ENCODE peak calls at places on chromosomes 4 and X, in nine cellular contexts. One of them, this sample, is unnamed.

GRCh38 chrX:15686818-15687685 is 22.4 kb upstream of the CLTRN start:
- DNase-seq in fibroblast of lung: peak; percentile 57
- DNase-seq in transverse colon: peak; percentile 60
- DNase-seq in progenitor cell of endocrine pancreas: peak; percentile 26
- DNase-seq in cardiac muscle cell: peak; percentile 60
- DNase-seq in AG09309: peak; percentile 14
- DNase-seq in neural crest cell: peak; percentile 55
- DNase-seq in lower leg skin: peak; percentile 37
- DNase-seq in brain microvascular endothelial cell: peak; percentile 71
- DNase-seq in this sample: peak; percentile 32

GRCh38 chr4:124152130-124152529 is 560.4 kb downstream of the ANKRD50 start:
- DNase-seq in fibroblast of lung: no peak
- DNase-seq in transverse colon: no peak
- DNase-seq in progenitor cell of endocrine pancreas: no peak
- DNase-seq in cardiac muscle cell: no peak
- DNase-seq in AG09309: no peak
- DNase-seq in neural crest cell: no peak
- DNase-seq in lower leg skin: no peak
- DNase-seq in brain microvascular endothelial cell: no peak
- DNase-seq in this sample: no peak

GRCh38 chr4:185534850-185535761 is at the start of gene PDLIM3:
- DNase-seq in fibroblast of lung: no peak
- DNase-seq in transverse colon: peak; percentile 58
- DNase-seq in progenitor cell of endocrine pancreas: peak; percentile 55
- DNase-seq in cardiac muscle cell: peak; percentile 80
- DNase-seq in AG09309: no peak
- DNase-seq in neural crest cell: peak; percentile 38
- DNase-seq in lower leg skin: no peak
- DNase-seq in brain microvascular endothelial cell: peak; percentile 19
- DNase-seq in this sample: peak; percentile 63

GRCh38 chr4:137226900-137227299 is 305.4 kb downstream of the PCDH18 start:
- DNase-seq in fibroblast of lung: peak; percentile 22
- DNase-seq in transverse colon: no peak
- DNase-seq in progenitor cell of endocrine pancreas: no peak
- DNase-seq in cardiac muscle cell: peak; percentile 19
- DNase-seq in AG09309: no peak
- DNase-seq in neural crest cell: no peak
- DNase-seq in lower leg skin: no peak
- DNase-seq in brain microvascular endothelial cell: no peak
- DNase-seq in this sample: no peak

GRCh38 chrX:1754077-1754476 is 139.2 kb downstream of the ASMT start:
- DNase-seq in fibroblast of lung: no peak
- DNase-seq in transverse colon: no peak
- DNase-seq in progenitor cell of endocrine pancreas: no peak
- DNase-seq in cardiac muscle cell: no peak
- DNase-seq in AG09309: peak; percentile 43
- DNase-seq in neural crest cell: no peak
- DNase-seq in lower leg skin: no peak
- DNase-seq in brain microvascular endothelial cell: peak; percentile 77
- DNase-seq in this sample: no peak

GRCh38 chr4:6619116-6619465 is 21.4 kb upstream of the MRFAP1 start:
- DNase-seq in fibroblast of lung: no peak
- DNase-seq in transverse colon: no peak
- DNase-seq in progenitor cell of endocrine pancreas: no peak
- DNase-seq in cardiac muscle cell: no peak
- DNase-seq in AG09309: no peak
- DNase-seq in neural crest cell: no peak
- DNase-seq in lower leg skin: no peak
- DNase-seq in brain microvascular endothelial cell: no peak
- DNase-seq in this sample: no peak

GRCh38 chr4:7753931-7754465 is 185.7 kb downstream of the AFAP1 start:
- DNase-seq in fibroblast of lung: no peak
- DNase-seq in transverse colon: no peak
- DNase-seq in progenitor cell of endocrine pancreas: no peak
- DNase-seq in cardiac muscle cell: no peak
- DNase-seq in AG09309: no peak
- DNase-seq in neural crest cell: no peak
- DNase-seq in lower leg skin: no peak
- DNase-seq in brain microvascular endothelial cell: no peak
- DNase-seq in this sample: no peak

GRCh38 chrX:73127700-73128241 is 48.5 kb upstream of the PABPC1L2A start:
- DNase-seq in fibroblast of lung: no peak
- DNase-seq in transverse colon: no peak
- DNase-seq in progenitor cell of endocrine pancreas: no peak
- DNase-seq in cardiac muscle cell: no peak
- DNase-seq in AG09309: no peak
- DNase-seq in neural crest cell: no peak
- DNase-seq in lower leg skin: no peak
- DNase-seq in brain microvascular endothelial cell: no peak
- DNase-seq in this sample: no peak

GRCh38 chr4:10697071-10697470 is 12.5 kb upstream of the CLNK start:
- DNase-seq in fibroblast of lung: no peak
- DNase-seq in transverse colon: no peak
- DNase-seq in progenitor cell of endocrine pancreas: no peak
- DNase-seq in cardiac muscle cell: no peak
- DNase-seq in AG09309: no peak
- DNase-seq in neural crest cell: no peak
- DNase-seq in lower leg skin: no peak
- DNase-seq in brain microvascular endothelial cell: no peak
- DNase-seq in this sample: no peak

GRCh38 chr4:140344111-140344510 is 29.3 kb upstream of the SCOC start:
- DNase-seq in fibroblast of lung: peak; percentile 56
- DNase-seq in transverse colon: no peak
- DNase-seq in progenitor cell of endocrine pancreas: no peak
- DNase-seq in cardiac muscle cell: peak; percentile 50
- DNase-seq in AG09309: no peak
- DNase-seq in neural crest cell: no peak
- DNase-seq in lower leg skin: no peak
- DNase-seq in brain microvascular endothelial cell: no peak
- DNase-seq in this sample: no peak

GRCh38 chrX:76555816-76556215 is 128.3 kb downstream of the MAGEE1 start:
- DNase-seq in fibroblast of lung: peak; percentile 22
- DNase-seq in transverse colon: no peak
- DNase-seq in progenitor cell of endocrine pancreas: no peak
- DNase-seq in cardiac muscle cell: peak; percentile 20
- DNase-seq in AG09309: no peak
- DNase-seq in neural crest cell: peak; percentile 35
- DNase-seq in lower leg skin: no peak
- DNase-seq in brain microvascular endothelial cell: peak; percentile 36
- DNase-seq in this sample: peak; percentile 2

GRCh38 chrX:108699368-108699767 is 37.0 kb downstream of the IRS4 start:
- DNase-seq in fibroblast of lung: peak; percentile 35
- DNase-seq in transverse colon: no peak
- DNase-seq in progenitor cell of endocrine pancreas: no peak
- DNase-seq in cardiac muscle cell: peak; percentile 51
- DNase-seq in AG09309: no peak
- DNase-seq in neural crest cell: no peak
- DNase-seq in lower leg skin: no peak
- DNase-seq in brain microvascular endothelial cell: peak; percentile 16
- DNase-seq in this sample: peak; percentile 2

GRCh38 chr4:8761824-8762205 is 109.8 kb downstream of the HMX1 start:
- DNase-seq in fibroblast of lung: no peak
- DNase-seq in transverse colon: no peak
- DNase-seq in progenitor cell of endocrine pancreas: no peak
- DNase-seq in cardiac muscle cell: no peak
- DNase-seq in AG09309: no peak
- DNase-seq in neural crest cell: no peak
- DNase-seq in lower leg skin: no peak
- DNase-seq in brain microvascular endothelial cell: no peak
- DNase-seq in this sample: no peak

GRCh38 chr4:75144475-75144874 is 211.6 kb downstream of the PARM1 start:
- DNase-seq in fibroblast of lung: no peak
- DNase-seq in transverse colon: no peak
- DNase-seq in progenitor cell of endocrine pancreas: no peak
- DNase-seq in cardiac muscle cell: no peak
- DNase-seq in AG09309: no peak
- DNase-seq in neural crest cell: no peak
- DNase-seq in lower leg skin: no peak
- DNase-seq in brain microvascular endothelial cell: no peak
- DNase-seq in this sample: no peak

GRCh38 chrX:66684196-66684595 is 45.3 kb upstream of the EDA2R start:
- DNase-seq in fibroblast of lung: no peak
- DNase-seq in transverse colon: no peak
- DNase-seq in progenitor cell of endocrine pancreas: no peak
- DNase-seq in cardiac muscle cell: peak; percentile 53
- DNase-seq in AG09309: no peak
- DNase-seq in neural crest cell: no peak
- DNase-seq in lower leg skin: no peak
- DNase-seq in brain microvascular endothelial cell: no peak
- DNase-seq in this sample: no peak

GRCh38 chr4:184313710-184314659 is 96.3 kb upstream of the ENPP6 start:
- DNase-seq in fibroblast of lung: no peak
- DNase-seq in transverse colon: peak; percentile 36
- DNase-seq in progenitor cell of endocrine pancreas: no peak
- DNase-seq in cardiac muscle cell: no peak
- DNase-seq in AG09309: no peak
- DNase-seq in neural crest cell: no peak
- DNase-seq in lower leg skin: no peak
- DNase-seq in brain microvascular endothelial cell: no peak
- DNase-seq in this sample: peak; percentile 72

GRCh38 chrX:118038614-118039365 is 77.8 kb downstream of the KLHL13 start:
- DNase-seq in fibroblast of lung: peak; percentile 5
- DNase-seq in transverse colon: no peak
- DNase-seq in progenitor cell of endocrine pancreas: no peak
- DNase-seq in cardiac muscle cell: no peak
- DNase-seq in AG09309: no peak
- DNase-seq in neural crest cell: no peak
- DNase-seq in lower leg skin: no peak
- DNase-seq in brain microvascular endothelial cell: no peak
- DNase-seq in this sample: no peak

GRCh38 chr4:15778191-15778741 is at the start of gene CD38:
- DNase-seq in fibroblast of lung: no peak
- DNase-seq in transverse colon: peak; percentile 68
- DNase-seq in progenitor cell of endocrine pancreas: no peak
- DNase-seq in cardiac muscle cell: peak; percentile 20
- DNase-seq in AG09309: no peak
- DNase-seq in neural crest cell: peak; percentile 9
- DNase-seq in lower leg skin: no peak
- DNase-seq in brain microvascular endothelial cell: peak; percentile 8
- DNase-seq in this sample: peak; percentile 83

GRCh38 chr4:40292313-40292759 is 42.8 kb upstream of the CHRNA9 start:
- DNase-seq in fibroblast of lung: peak; percentile 41
- DNase-seq in transverse colon: no peak
- DNase-seq in progenitor cell of endocrine pancreas: no peak
- DNase-seq in cardiac muscle cell: peak; percentile 77
- DNase-seq in AG09309: no peak
- DNase-seq in neural crest cell: no peak
- DNase-seq in lower leg skin: no peak
- DNase-seq in brain microvascular endothelial cell: peak; percentile 5
- DNase-seq in this sample: no peak

GRCh38 chrX:57752866-57753265 is 72.8 kb upstream of the NLRP2B start:
- DNase-seq in fibroblast of lung: no peak
- DNase-seq in transverse colon: no peak
- DNase-seq in progenitor cell of endocrine pancreas: no peak
- DNase-seq in cardiac muscle cell: no peak
- DNase-seq in AG09309: no peak
- DNase-seq in neural crest cell: no peak
- DNase-seq in lower leg skin: no peak
- DNase-seq in brain microvascular endothelial cell: no peak
- DNase-seq in this sample: no peak
- TF ChIP-seq CTCF in fibroblast of lung: no peak
- TF ChIP-seq CTCF in transverse colon: no peak
- TF ChIP-seq CTCF in progenitor cell of endocrine pancreas: no peak
- TF ChIP-seq CTCF in cardiac muscle cell: no peak
- TF ChIP-seq CTCF in AG09309: no peak
- TF ChIP-seq CTCF in neural crest cell: no peak
- TF ChIP-seq CTCF in lower leg skin: no peak
- TF ChIP-seq CTCF in brain microvascular endothelial cell: no peak
- TF ChIP-seq CTCF in this sample: no peak

GRCh38 chr4:90419124-90419711 is 292.0 kb downstream of the CCSER1 start:
- DNase-seq in fibroblast of lung: peak; percentile 67
- DNase-seq in transverse colon: no peak
- DNase-seq in progenitor cell of endocrine pancreas: no peak
- DNase-seq in cardiac muscle cell: peak; percentile 39
- DNase-seq in AG09309: no peak
- DNase-seq in neural crest cell: no peak
- DNase-seq in lower leg skin: no peak
- DNase-seq in brain microvascular endothelial cell: no peak
- DNase-seq in this sample: peak; percentile 46

DNA sequence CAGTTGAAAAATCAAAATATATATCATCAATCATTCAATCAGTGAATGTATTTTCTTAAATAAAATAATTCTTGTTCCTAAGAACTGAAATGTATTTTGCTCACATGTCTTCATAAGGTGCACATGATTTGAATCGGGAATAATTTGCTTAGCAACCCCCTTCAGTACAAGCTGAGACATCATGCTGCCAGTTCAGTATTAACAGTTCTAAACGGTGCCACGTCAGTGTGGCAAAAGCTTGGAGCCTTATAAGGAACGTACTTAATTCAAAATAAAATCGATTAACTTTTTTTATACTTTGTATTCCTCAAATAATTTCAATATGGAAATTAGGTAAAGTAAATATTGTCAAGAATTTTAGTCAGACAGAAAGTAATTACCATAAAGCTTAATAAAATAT is 287.9 kb downstream of the CCSER1 start:
- DNase-seq in fibroblast of lung: no peak
- DNase-seq in transverse colon: no peak
- DNase-seq in progenitor cell of endocrine pancreas: no peak
- DNase-seq in cardiac muscle cell: no peak
- DNase-seq in AG09309: no peak
- DNase-seq in neural crest cell: no peak
- DNase-seq in lower leg skin: no peak
- DNase-seq in brain microvascular endothelial cell: no peak
- DNase-seq in this sample: no peak
- TF ChIP-seq CTCF in fibroblast of lung: no peak
- TF ChIP-seq CTCF in transverse colon: no peak
- TF ChIP-seq CTCF in progenitor cell of endocrine pancreas: no peak
- TF ChIP-seq CTCF in cardiac muscle cell: no peak
- TF ChIP-seq CTCF in AG09309: no peak
- TF ChIP-seq CTCF in neural crest cell: no peak
- TF ChIP-seq CTCF in lower leg skin: no peak
- TF ChIP-seq CTCF in brain microvascular endothelial cell: no peak
- TF ChIP-seq CTCF in this sample: no peak

GRCh38 chrX:106862972-106863688 is 40.0 kb downstream of the RIPPLY1 start:
- DNase-seq in fibroblast of lung: no peak
- DNase-seq in transverse colon: peak; percentile 19
- DNase-seq in progenitor cell of endocrine pancreas: no peak
- DNase-seq in cardiac muscle cell: peak; percentile 5
- DNase-seq in AG09309: no peak
- DNase-seq in neural crest cell: no peak
- DNase-seq in lower leg skin: no peak
- DNase-seq in brain microvascular endothelial cell: peak; percentile 7
- DNase-seq in this sample: peak; percentile 2
- TF ChIP-seq CTCF in fibroblast of lung: peak; percentile 35
- TF ChIP-seq CTCF in transverse colon: no peak
- TF ChIP-seq CTCF in progenitor cell of endocrine pancreas: peak; percentile 44
- TF ChIP-seq CTCF in cardiac muscle cell: peak; percentile 41
- TF ChIP-seq CTCF in AG09309: peak; percentile 55
- TF ChIP-seq CTCF in neural crest cell: peak; percentile 49
- TF ChIP-seq CTCF in lower leg skin: no peak
- TF ChIP-seq CTCF in brain microvascular endothelial cell: peak; percentile 69
- TF ChIP-seq CTCF in this sample: peak; percentile 40

DNA sequence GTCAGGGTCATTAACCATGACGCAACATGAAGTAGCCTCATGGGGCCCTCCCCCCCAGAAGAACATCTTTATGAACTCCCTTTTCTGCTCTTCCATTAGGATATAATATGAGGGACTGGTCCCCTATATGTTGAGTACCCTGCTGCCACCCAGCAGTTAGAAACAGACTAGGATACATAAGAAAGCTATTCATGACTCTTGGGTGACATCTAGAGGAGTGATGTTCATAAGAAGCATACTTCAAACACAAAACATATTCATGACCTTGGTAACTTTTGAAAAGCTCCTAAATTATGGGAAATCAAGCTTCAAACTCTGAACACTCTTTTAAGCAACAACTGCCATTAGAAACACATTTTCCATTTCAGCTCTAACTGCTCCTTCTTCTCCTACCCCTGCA is 155.2 kb upstream of the SPIN4 start:
- DNase-seq in fibroblast of lung: peak; percentile 58
- DNase-seq in transverse colon: no peak
- DNase-seq in progenitor cell of endocrine pancreas: no peak
- DNase-seq in cardiac muscle cell: peak; percentile 62
- DNase-seq in AG09309: no peak
- DNase-seq in neural crest cell: no peak
- DNase-seq in lower leg skin: no peak
- DNase-seq in brain microvascular endothelial cell: no peak
- DNase-seq in this sample: no peak
- TF ChIP-seq CTCF in fibroblast of lung: no peak
- TF ChIP-seq CTCF in transverse colon: no peak
- TF ChIP-seq CTCF in progenitor cell of endocrine pancreas: peak; percentile 33
- TF ChIP-seq CTCF in cardiac muscle cell: peak; percentile 32
- TF ChIP-seq CTCF in AG09309: peak; percentile 39
- TF ChIP-seq CTCF in neural crest cell: peak; percentile 56
- TF ChIP-seq CTCF in lower leg skin: no peak
- TF ChIP-seq CTCF in brain microvascular endothelial cell: peak; percentile 18
- TF ChIP-seq CTCF in this sample: no peak

This sample was measured in GM20000.